ENCODE peak calls at places on chromosome 12, in four cellular contexts. One of them, this sample, is unnamed. For H3K4me1, the result is how much of the 10 kb centered on the place peaks cover.

GRCh38 chr12:44930972-44931600 is 55.0 kb upstream of the NELL2 start:
- DNase-seq in GM12878: no peak
- DNase-seq in K562: peak
- DNase-seq in HepG2: peak
- DNase-seq in this sample: no peak

GRCh38 chr12:106223485-106224391 is 24.1 kb downstream of the CKAP4 start:
- DNase-seq in GM12878: no peak
- DNase-seq in K562: peak
- DNase-seq in HepG2: peak
- DNase-seq in this sample: peak

GRCh38 chr12:53300187-53300586 is 692 bp downstream of the MYG1 start:
- DNase-seq in GM12878: no peak
- DNase-seq in K562: no peak
- DNase-seq in HepG2: no peak
- DNase-seq in this sample: no peak

GRCh38 chr12:104350211-104350908 is 46.8 kb downstream of the EID3 start:
- DNase-seq in GM12878: no peak
- DNase-seq in K562: no peak
- DNase-seq in HepG2: no peak
- DNase-seq in this sample: no peak

GRCh38 chr12:129152291-129153075 is 299.2 kb downstream of the GLT1D1 start:
- DNase-seq in GM12878: no peak
- DNase-seq in K562: no peak
- DNase-seq in HepG2: no peak
- DNase-seq in this sample: no peak

GRCh38 chr12:42474391-42474790 is 115.2 kb downstream of the PRICKLE1 start:
- DNase-seq in GM12878: no peak
- DNase-seq in K562: no peak
- DNase-seq in HepG2: no peak
- DNase-seq in this sample: no peak

GRCh38 chr12:51895378-51896135 is 7.7 kb downstream of the ANKRD33 start:
- DNase-seq in GM12878: no peak
- DNase-seq in K562: no peak
- DNase-seq in HepG2: no peak
- DNase-seq in this sample: no peak

GRCh38 chr12:110726018-110726417 is 16.7 kb downstream of the PPP1CC start:
- DNase-seq in GM12878: no peak
- DNase-seq in K562: no peak
- DNase-seq in HepG2: no peak
- DNase-seq in this sample: no peak

GRCh38 chr12:131242741-131243496 is 289.2 kb downstream of the ADGRD1 start:
- DNase-seq in GM12878: peak
- DNase-seq in K562: peak
- DNase-seq in HepG2: no peak
- DNase-seq in this sample: peak

GRCh38 chr12:9707864-9708808 is 24.8 kb downstream of the CLECL1 start:
- DNase-seq in GM12878: no peak
- DNase-seq in K562: peak
- DNase-seq in HepG2: peak
- DNase-seq in this sample: no peak

GRCh38 chr12:106044773-106045172 is 94.0 kb downstream of the NUAK1 start:
- DNase-seq in GM12878: no peak
- DNase-seq in K562: no peak
- DNase-seq in HepG2: no peak
- DNase-seq in this sample: no peak

GRCh38 chr12:110002691-110003515 is 3.7 kb downstream of the ANKRD13A start:
- DNase-seq in GM12878: no peak
- DNase-seq in K562: no peak
- DNase-seq in HepG2: no peak
- DNase-seq in this sample: no peak

GRCh38 chr12:120922279-120922678 is 18.1 kb upstream of the SPPL3 start:
- DNase-seq in GM12878: no peak
- DNase-seq in K562: no peak
- DNase-seq in HepG2: no peak
- DNase-seq in this sample: no peak

GRCh38 chr12:104358353-104359003 is 54.9 kb downstream of the EID3 start:
- DNase-seq in GM12878: peak
- DNase-seq in K562: peak
- DNase-seq in HepG2: peak
- DNase-seq in this sample: peak

GRCh38 chr12:75816892-75817291 is 214.7 kb downstream of the PHLDA1 start:
- DNase-seq in GM12878: peak
- DNase-seq in K562: no peak
- DNase-seq in HepG2: no peak
- DNase-seq in this sample: no peak

GRCh38 chr12:117674313-117674712 is 294.5 kb downstream of the KSR2 start:
- DNase-seq in GM12878: no peak
- DNase-seq in K562: no peak
- DNase-seq in HepG2: no peak
- DNase-seq in this sample: no peak

GRCh38 chr12:79685068-79685467 is 5.7 kb downstream of the PAWR start:
- DNase-seq in GM12878: no peak
- DNase-seq in K562: no peak
- DNase-seq in HepG2: peak
- DNase-seq in this sample: no peak

GRCh38 chr12:90484130-90484529 is 470.8 kb downstream of the CCER1 start:
- DNase-seq in GM12878: no peak
- DNase-seq in K562: no peak
- DNase-seq in HepG2: no peak
- DNase-seq in this sample: no peak

GRCh38 chr12:90987101-90987500 is 17.7 kb downstream of the EPYC start:
- DNase-seq in GM12878: no peak
- DNase-seq in K562: no peak
- DNase-seq in HepG2: no peak
- DNase-seq in this sample: no peak

GRCh38 chr12:42686514-42687172 is 97.1 kb upstream of the PRICKLE1 start:
- DNase-seq in GM12878: no peak
- DNase-seq in K562: no peak
- DNase-seq in HepG2: no peak
- DNase-seq in this sample: no peak

GRCh38 chr12:11707535-11707934 is 58.1 kb downstream of the ETV6 start:
- DNase-seq in GM12878: no peak
- DNase-seq in K562: no peak
- DNase-seq in HepG2: no peak
- DNase-seq in this sample: no peak

GRCh38 chr12:113149361-113150150 is at the start of gene CFAP73:
- DNase-seq in GM12878: no peak
- DNase-seq in K562: peak
- DNase-seq in HepG2: peak
- DNase-seq in this sample: peak

GRCh38 chr12:10705655-10706054 is 17.5 kb downstream of the YBX3 start:
- DNase-seq in GM12878: no peak
- DNase-seq in K562: no peak
- DNase-seq in HepG2: no peak
- DNase-seq in this sample: no peak

GRCh38 chr12:116339062-116339461 is 61.6 kb upstream of the MED13L start:
- DNase-seq in GM12878: no peak
- DNase-seq in K562: no peak
- DNase-seq in HepG2: no peak
- DNase-seq in this sample: no peak

GRCh38 chr12:401235-402126 is at the start of gene CCDC77:
- DNase-seq in GM12878: peak
- DNase-seq in K562: peak
- DNase-seq in HepG2: peak
- DNase-seq in this sample: peak

GRCh38 chr12:106673151-106673550 is 90.3 kb downstream of the RFX4 start:
- DNase-seq in GM12878: no peak
- DNase-seq in K562: no peak
- DNase-seq in HepG2: no peak
- DNase-seq in this sample: peak

GRCh38 chr12:48794870-48795269 is 6.0 kb upstream of the ADCY6 start:
- DNase-seq in GM12878: no peak
- DNase-seq in K562: no peak
- DNase-seq in HepG2: no peak
- DNase-seq in this sample: no peak

GRCh38 chr12:8989425-8989824 is at the start of gene KLRG1:
- DNase-seq in GM12878: no peak
- DNase-seq in K562: no peak
- DNase-seq in HepG2: no peak
- DNase-seq in this sample: no peak

GRCh38 chr12:26978801-26979200 is 35.4 kb downstream of the TM7SF3 start:
- DNase-seq in GM12878: no peak
- DNase-seq in K562: no peak
- DNase-seq in HepG2: no peak
- DNase-seq in this sample: no peak

GRCh38 chr12:98856897-98857540 is 211.9 kb downstream of the APAF1 start:
- DNase-seq in GM12878: no peak
- DNase-seq in K562: no peak
- DNase-seq in HepG2: no peak
- DNase-seq in this sample: peak

GRCh38 chr12:3152892-3153291 is 75.7 kb downstream of the TSPAN9 start:
- DNase-seq in GM12878: no peak
- DNase-seq in K562: no peak
- DNase-seq in HepG2: no peak
- DNase-seq in this sample: no peak
- TF ChIP-seq ZNF274 in GM12878: no peak
- TF ChIP-seq ZNF274 in K562: no peak
- TF ChIP-seq ZNF274 in HepG2: no peak
- TF ChIP-seq ZNF274 in this sample: no peak

GRCh38 chr12:14771651-14772137 is 31.6 kb downstream of the WBP11 start:
- DNase-seq in GM12878: peak
- DNase-seq in K562: no peak
- DNase-seq in HepG2: no peak
- DNase-seq in this sample: no peak
- TF ChIP-seq CBX5 in GM12878: no peak
- TF ChIP-seq CBX5 in K562: no peak
- TF ChIP-seq CBX5 in HepG2: no peak
- TF ChIP-seq CBX5 in this sample: no peak

DNA sequence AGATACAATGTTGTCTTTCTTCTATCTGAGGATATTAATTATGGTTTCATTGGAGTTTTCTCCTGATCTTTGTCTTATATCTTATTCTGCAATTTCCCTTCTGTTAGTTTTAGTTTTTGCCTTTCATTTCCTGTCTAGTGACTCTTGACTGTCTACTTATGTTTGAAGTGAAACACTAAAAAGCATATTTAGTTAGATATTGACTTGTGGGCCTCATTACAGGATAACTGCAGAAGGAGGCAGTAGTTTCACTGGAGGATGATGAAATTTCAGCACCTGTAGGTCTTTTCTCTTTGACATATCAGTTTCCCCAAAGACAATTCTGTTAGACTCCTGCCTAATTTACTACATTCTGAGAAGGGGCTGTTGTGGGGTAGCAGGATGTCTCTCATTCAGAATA is 97.5 kb upstream of the NEDD1 start:
- DNase-seq in GM12878: no peak
- DNase-seq in K562: no peak
- DNase-seq in HepG2: no peak
- DNase-seq in this sample: no peak
- H3K4me1 ChIP-seq in GM12878: under half
- H3K4me1 ChIP-seq in K562: under half
- H3K4me1 ChIP-seq in HepG2: under half
- H3K4me1 ChIP-seq in this sample: under half

GRCh38 chr12:95336387-95337067 is 118.9 kb downstream of the VEZT start:
- DNase-seq in GM12878: no peak
- DNase-seq in K562: peak
- DNase-seq in HepG2: peak
- DNase-seq in this sample: peak
- TF ChIP-seq ZNF274 in GM12878: no peak
- TF ChIP-seq ZNF274 in K562: no peak
- TF ChIP-seq ZNF274 in HepG2: no peak
- TF ChIP-seq ZNF274 in this sample: no peak

DNA sequence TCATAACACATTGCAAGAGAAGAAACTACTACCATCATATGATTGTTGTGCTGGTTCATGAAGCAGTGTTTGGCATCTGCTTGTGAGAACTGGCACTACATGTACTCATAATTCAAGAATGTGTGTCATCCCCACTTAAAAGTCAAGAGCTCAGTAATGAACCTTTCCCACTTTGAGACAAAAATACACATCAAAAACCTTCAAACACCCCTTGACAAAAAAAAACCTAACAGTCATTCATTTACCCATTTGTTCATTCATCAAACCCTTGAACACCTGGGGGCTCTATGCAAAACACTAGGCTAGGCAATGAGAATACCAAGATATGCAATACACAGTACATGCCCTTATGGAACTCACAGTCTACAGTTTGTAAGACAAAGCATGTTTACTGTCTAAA is 40.0 kb downstream of the KIF21A start:
- DNase-seq in GM12878: peak
- DNase-seq in K562: no peak
- DNase-seq in HepG2: no peak
- DNase-seq in this sample: no peak
- TF ChIP-seq CBX5 in GM12878: no peak
- TF ChIP-seq CBX5 in K562: no peak
- TF ChIP-seq CBX5 in HepG2: no peak
- TF ChIP-seq CBX5 in this sample: no peak

DNA sequence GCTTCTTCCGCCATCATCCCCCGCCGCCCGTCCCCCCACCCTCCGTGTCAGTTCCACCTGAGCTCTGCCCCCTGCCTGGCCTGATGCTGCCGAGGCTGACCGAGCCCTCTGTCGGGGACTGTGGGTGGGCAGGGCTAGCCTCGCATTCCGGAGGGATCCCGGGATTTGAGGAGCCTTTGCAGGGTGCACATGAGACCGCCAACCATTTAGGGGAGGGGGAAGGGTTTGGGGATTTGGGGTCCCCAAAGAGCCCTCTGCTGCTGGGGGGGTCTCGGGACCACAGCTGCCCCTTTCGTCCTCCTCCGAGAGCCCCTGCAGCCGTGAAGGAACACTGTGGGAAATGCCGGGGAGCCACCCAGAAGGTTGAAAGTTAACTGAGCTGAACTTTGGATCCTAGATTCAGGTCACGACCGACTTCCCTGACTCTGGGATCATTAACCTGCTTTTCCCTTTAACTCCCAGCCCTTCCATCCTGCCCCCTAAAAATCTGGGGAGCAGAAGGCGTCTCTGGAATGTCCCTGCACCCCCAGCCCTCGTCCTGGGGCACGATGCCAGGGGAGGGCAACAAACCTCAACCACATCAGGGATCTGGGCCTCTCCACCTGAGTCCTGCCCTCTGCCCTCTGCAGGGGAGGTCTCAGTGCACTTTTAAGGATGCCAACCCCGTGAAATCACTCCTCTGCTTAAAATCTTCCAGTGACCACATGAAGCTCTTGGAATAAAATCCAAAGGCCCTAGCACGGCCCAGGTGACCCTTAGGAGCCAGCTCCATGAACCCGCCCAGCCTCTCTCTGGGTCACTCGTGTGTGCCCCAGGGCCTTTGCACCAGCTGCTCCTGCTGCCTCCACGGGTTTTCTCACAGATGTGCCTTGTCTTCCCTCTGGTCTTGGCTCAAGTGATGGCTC is 94.9 kb downstream of the RFLNA start:
- DNase-seq in GM12878: no peak
- DNase-seq in K562: no peak
- DNase-seq in HepG2: peak
- DNase-seq in this sample: no peak
- H3K4me1 ChIP-seq in GM12878: under half
- H3K4me1 ChIP-seq in K562: under half
- H3K4me1 ChIP-seq in HepG2: under half
- H3K4me1 ChIP-seq in this sample: under half

GRCh38 chr12:93825501-93825888 is 148.3 kb downstream of the CRADD start:
- DNase-seq in GM12878: no peak
- DNase-seq in K562: no peak
- DNase-seq in HepG2: no peak
- DNase-seq in this sample: no peak
- TF ChIP-seq ZNF274 in GM12878: no peak
- TF ChIP-seq ZNF274 in K562: no peak
- TF ChIP-seq ZNF274 in HepG2: no peak
- TF ChIP-seq ZNF274 in this sample: no peak